ENCODE peak calls at places on chromosomes 6 and 20, in eight cellular contexts. One of them, this sample, is unnamed.

GRCh38 chr6:80553071-80553740 is 446.7 kb downstream of the BCKDHB start:
- DNase-seq in brain microvascular endothelial cell: no peak
- DNase-seq in hypothalamus: no peak
- DNase-seq in NCI-H510A: no peak
- DNase-seq in stimulated activated CD4-positive, alpha-beta T cell treated with anti-CD3 and anti-CD28 coated beads, Interleukin-4, amount 100 ng/mL, for 1 hour: no peak
- DNase-seq in GM10248: no peak
- DNase-seq in naive thymus-derived CD8-positive, alpha-beta T cell: no peak
- DNase-seq in osteocyte: no peak
- DNase-seq in this sample: no peak

GRCh38 chr20:2749951-2750342 is 50.5 kb downstream of the CPXM1 start:
- DNase-seq in NCI-H510A: no peak
- DNase-seq in brain microvascular endothelial cell: no peak
- DNase-seq in stimulated activated CD4-positive, alpha-beta T cell treated with anti-CD3 and anti-CD28 coated beads, Interleukin-4, amount 100 ng/mL, for 1 hour: no peak
- DNase-seq in GM10248: no peak
- DNase-seq in hypothalamus: no peak
- DNase-seq in osteocyte: no peak
- DNase-seq in naive thymus-derived CD8-positive, alpha-beta T cell: no peak
- DNase-seq in this sample: no peak

GRCh38 chr6:153568601-153569000 is 437.5 kb upstream of the RGS17 start:
- DNase-seq in NCI-H510A: no peak
- DNase-seq in osteocyte: no peak
- DNase-seq in stimulated activated CD4-positive, alpha-beta T cell treated with anti-CD3 and anti-CD28 coated beads, Interleukin-4, amount 100 ng/mL, for 1 hour: no peak
- DNase-seq in hypothalamus: no peak
- DNase-seq in naive thymus-derived CD8-positive, alpha-beta T cell: no peak
- DNase-seq in brain microvascular endothelial cell: peak
- DNase-seq in GM10248: no peak
- DNase-seq in this sample: no peak

GRCh38 chr6:92124126-92124525 is 1295.2 kb downstream of the EPHA7 start:
- DNase-seq in NCI-H510A: no peak
- DNase-seq in GM10248: no peak
- DNase-seq in brain microvascular endothelial cell: peak
- DNase-seq in stimulated activated CD4-positive, alpha-beta T cell treated with anti-CD3 and anti-CD28 coated beads, Interleukin-4, amount 100 ng/mL, for 1 hour: no peak
- DNase-seq in naive thymus-derived CD8-positive, alpha-beta T cell: no peak
- DNase-seq in hypothalamus: no peak
- DNase-seq in osteocyte: no peak
- DNase-seq in this sample: no peak

GRCh38 chr6:33452496-33452895 is 1.9 kb upstream of the ZBTB9 start:
- DNase-seq in GM10248: no peak
- DNase-seq in naive thymus-derived CD8-positive, alpha-beta T cell: no peak
- DNase-seq in osteocyte: no peak
- DNase-seq in hypothalamus: no peak
- DNase-seq in brain microvascular endothelial cell: no peak
- DNase-seq in NCI-H510A: no peak
- DNase-seq in stimulated activated CD4-positive, alpha-beta T cell treated with anti-CD3 and anti-CD28 coated beads, Interleukin-4, amount 100 ng/mL, for 1 hour: no peak
- DNase-seq in this sample: no peak

GRCh38 chr6:130202782-130203181 is 20.0 kb downstream of the SAMD3 start:
- DNase-seq in brain microvascular endothelial cell: no peak
- DNase-seq in naive thymus-derived CD8-positive, alpha-beta T cell: no peak
- DNase-seq in osteocyte: no peak
- DNase-seq in hypothalamus: no peak
- DNase-seq in stimulated activated CD4-positive, alpha-beta T cell treated with anti-CD3 and anti-CD28 coated beads, Interleukin-4, amount 100 ng/mL, for 1 hour: peak
- DNase-seq in GM10248: peak
- DNase-seq in NCI-H510A: no peak
- DNase-seq in this sample: no peak

GRCh38 chr6:34657307-34657978 is 39.1 kb downstream of the ILRUN start:
- DNase-seq in stimulated activated CD4-positive, alpha-beta T cell treated with anti-CD3 and anti-CD28 coated beads, Interleukin-4, amount 100 ng/mL, for 1 hour: no peak
- DNase-seq in brain microvascular endothelial cell: peak
- DNase-seq in hypothalamus: peak
- DNase-seq in osteocyte: no peak
- DNase-seq in GM10248: no peak
- DNase-seq in naive thymus-derived CD8-positive, alpha-beta T cell: peak
- DNase-seq in NCI-H510A: no peak
- DNase-seq in this sample: peak

GRCh38 chr20:49132995-49133451 is 55.1 kb downstream of the STAU1 start:
- DNase-seq in stimulated activated CD4-positive, alpha-beta T cell treated with anti-CD3 and anti-CD28 coated beads, Interleukin-4, amount 100 ng/mL, for 1 hour: no peak
- DNase-seq in naive thymus-derived CD8-positive, alpha-beta T cell: peak
- DNase-seq in brain microvascular endothelial cell: peak
- DNase-seq in NCI-H510A: peak
- DNase-seq in hypothalamus: no peak
- DNase-seq in GM10248: peak
- DNase-seq in osteocyte: no peak
- DNase-seq in this sample: peak

GRCh38 chr20:63698739-63699465 is 2.5 kb downstream of the TNFRSF6B start:
- DNase-seq in osteocyte: no peak
- DNase-seq in stimulated activated CD4-positive, alpha-beta T cell treated with anti-CD3 and anti-CD28 coated beads, Interleukin-4, amount 100 ng/mL, for 1 hour: peak
- DNase-seq in naive thymus-derived CD8-positive, alpha-beta T cell: no peak
- DNase-seq in brain microvascular endothelial cell: peak
- DNase-seq in GM10248: peak
- DNase-seq in hypothalamus: no peak
- DNase-seq in NCI-H510A: no peak
- DNase-seq in this sample: no peak

GRCh38 chr6:122962196-122962595 is 33.8 kb upstream of the CLVS2 start:
- DNase-seq in naive thymus-derived CD8-positive, alpha-beta T cell: no peak
- DNase-seq in osteocyte: no peak
- DNase-seq in GM10248: no peak
- DNase-seq in hypothalamus: no peak
- DNase-seq in stimulated activated CD4-positive, alpha-beta T cell treated with anti-CD3 and anti-CD28 coated beads, Interleukin-4, amount 100 ng/mL, for 1 hour: no peak
- DNase-seq in brain microvascular endothelial cell: no peak
- DNase-seq in NCI-H510A: no peak
- DNase-seq in this sample: no peak

GRCh38 chr6:143969077-143969476 is 39.0 kb downstream of the PLAGL1 start:
- DNase-seq in hypothalamus: no peak
- DNase-seq in brain microvascular endothelial cell: no peak
- DNase-seq in GM10248: no peak
- DNase-seq in NCI-H510A: no peak
- DNase-seq in stimulated activated CD4-positive, alpha-beta T cell treated with anti-CD3 and anti-CD28 coated beads, Interleukin-4, amount 100 ng/mL, for 1 hour: no peak
- DNase-seq in osteocyte: no peak
- DNase-seq in naive thymus-derived CD8-positive, alpha-beta T cell: no peak
- DNase-seq in this sample: no peak

GRCh38 chr6:165260462-165260861 is 48.9 kb downstream of the C6orf118 start:
- DNase-seq in naive thymus-derived CD8-positive, alpha-beta T cell: no peak
- DNase-seq in GM10248: no peak
- DNase-seq in NCI-H510A: no peak
- DNase-seq in stimulated activated CD4-positive, alpha-beta T cell treated with anti-CD3 and anti-CD28 coated beads, Interleukin-4, amount 100 ng/mL, for 1 hour: no peak
- DNase-seq in hypothalamus: no peak
- DNase-seq in brain microvascular endothelial cell: no peak
- DNase-seq in osteocyte: no peak
- DNase-seq in this sample: no peak

GRCh38 chr6:154537486-154537885 is 27.0 kb upstream of the CNKSR3 start:
- DNase-seq in osteocyte: no peak
- DNase-seq in hypothalamus: no peak
- DNase-seq in naive thymus-derived CD8-positive, alpha-beta T cell: no peak
- DNase-seq in NCI-H510A: no peak
- DNase-seq in brain microvascular endothelial cell: no peak
- DNase-seq in stimulated activated CD4-positive, alpha-beta T cell treated with anti-CD3 and anti-CD28 coated beads, Interleukin-4, amount 100 ng/mL, for 1 hour: no peak
- DNase-seq in GM10248: no peak
- DNase-seq in this sample: no peak

GRCh38 chr6:84546427-84546914 is 217.9 kb downstream of the TBX18 start:
- DNase-seq in NCI-H510A: no peak
- DNase-seq in GM10248: no peak
- DNase-seq in osteocyte: no peak
- DNase-seq in brain microvascular endothelial cell: no peak
- DNase-seq in hypothalamus: no peak
- DNase-seq in stimulated activated CD4-positive, alpha-beta T cell treated with anti-CD3 and anti-CD28 coated beads, Interleukin-4, amount 100 ng/mL, for 1 hour: no peak
- DNase-seq in naive thymus-derived CD8-positive, alpha-beta T cell: no peak
- DNase-seq in this sample: no peak

GRCh38 chr20:23331450-23331849 is 19.1 kb upstream of the NXT1 start:
- DNase-seq in osteocyte: no peak
- DNase-seq in GM10248: no peak
- DNase-seq in brain microvascular endothelial cell: no peak
- DNase-seq in hypothalamus: no peak
- DNase-seq in naive thymus-derived CD8-positive, alpha-beta T cell: no peak
- DNase-seq in NCI-H510A: no peak
- DNase-seq in stimulated activated CD4-positive, alpha-beta T cell treated with anti-CD3 and anti-CD28 coated beads, Interleukin-4, amount 100 ng/mL, for 1 hour: no peak
- DNase-seq in this sample: no peak

GRCh38 chr20:62714006-62714405 is 5.4 kb downstream of the NTSR1 start:
- DNase-seq in osteocyte: no peak
- DNase-seq in hypothalamus: no peak
- DNase-seq in GM10248: no peak
- DNase-seq in NCI-H510A: no peak
- DNase-seq in stimulated activated CD4-positive, alpha-beta T cell treated with anti-CD3 and anti-CD28 coated beads, Interleukin-4, amount 100 ng/mL, for 1 hour: no peak
- DNase-seq in brain microvascular endothelial cell: no peak
- DNase-seq in naive thymus-derived CD8-positive, alpha-beta T cell: no peak
- DNase-seq in this sample: no peak

GRCh38 chr6:110178626-110179405 is 654 bp downstream of the WASF1 start:
- DNase-seq in brain microvascular endothelial cell: peak
- DNase-seq in NCI-H510A: no peak
- DNase-seq in naive thymus-derived CD8-positive, alpha-beta T cell: peak
- DNase-seq in GM10248: peak
- DNase-seq in hypothalamus: no peak
- DNase-seq in stimulated activated CD4-positive, alpha-beta T cell treated with anti-CD3 and anti-CD28 coated beads, Interleukin-4, amount 100 ng/mL, for 1 hour: peak
- DNase-seq in osteocyte: peak
- DNase-seq in this sample: peak

GRCh38 chr6:151747890-151748289 is 59.6 kb upstream of the ESR1 start:
- DNase-seq in GM10248: no peak
- DNase-seq in NCI-H510A: no peak
- DNase-seq in naive thymus-derived CD8-positive, alpha-beta T cell: no peak
- DNase-seq in hypothalamus: no peak
- DNase-seq in brain microvascular endothelial cell: peak
- DNase-seq in osteocyte: no peak
- DNase-seq in stimulated activated CD4-positive, alpha-beta T cell treated with anti-CD3 and anti-CD28 coated beads, Interleukin-4, amount 100 ng/mL, for 1 hour: no peak
- DNase-seq in this sample: no peak

GRCh38 chr20:17835240-17835940 is 133.2 kb downstream of the SNX5 start:
- DNase-seq in brain microvascular endothelial cell: peak
- DNase-seq in NCI-H510A: no peak
- DNase-seq in hypothalamus: no peak
- DNase-seq in GM10248: no peak
- DNase-seq in naive thymus-derived CD8-positive, alpha-beta T cell: no peak
- DNase-seq in osteocyte: no peak
- DNase-seq in stimulated activated CD4-positive, alpha-beta T cell treated with anti-CD3 and anti-CD28 coated beads, Interleukin-4, amount 100 ng/mL, for 1 hour: no peak
- DNase-seq in this sample: no peak

GRCh38 chr20:31861346-31862156 is 8.8 kb downstream of the DUSP15 start:
- DNase-seq in stimulated activated CD4-positive, alpha-beta T cell treated with anti-CD3 and anti-CD28 coated beads, Interleukin-4, amount 100 ng/mL, for 1 hour: peak
- DNase-seq in NCI-H510A: peak
- DNase-seq in GM10248: peak
- DNase-seq in osteocyte: no peak
- DNase-seq in hypothalamus: no peak
- DNase-seq in brain microvascular endothelial cell: no peak
- DNase-seq in naive thymus-derived CD8-positive, alpha-beta T cell: peak
- DNase-seq in this sample: peak

GRCh38 chr6:85272973-85273372 is 176.9 kb upstream of the NT5E start:
- DNase-seq in osteocyte: no peak
- DNase-seq in naive thymus-derived CD8-positive, alpha-beta T cell: no peak
- DNase-seq in stimulated activated CD4-positive, alpha-beta T cell treated with anti-CD3 and anti-CD28 coated beads, Interleukin-4, amount 100 ng/mL, for 1 hour: no peak
- DNase-seq in hypothalamus: no peak
- DNase-seq in GM10248: no peak
- DNase-seq in brain microvascular endothelial cell: no peak
- DNase-seq in NCI-H510A: no peak
- DNase-seq in this sample: no peak

GRCh38 chr6:157447735-157448134 is 66.7 kb downstream of the ZDHHC14 start:
- DNase-seq in stimulated activated CD4-positive, alpha-beta T cell treated with anti-CD3 and anti-CD28 coated beads, Interleukin-4, amount 100 ng/mL, for 1 hour: no peak
- DNase-seq in brain microvascular endothelial cell: no peak
- DNase-seq in osteocyte: no peak
- DNase-seq in hypothalamus: no peak
- DNase-seq in naive thymus-derived CD8-positive, alpha-beta T cell: no peak
- DNase-seq in GM10248: no peak
- DNase-seq in NCI-H510A: no peak
- DNase-seq in this sample: no peak

GRCh38 chr6:93021235-93021909 is 398.0 kb downstream of the EPHA7 start:
- DNase-seq in GM10248: no peak
- DNase-seq in stimulated activated CD4-positive, alpha-beta T cell treated with anti-CD3 and anti-CD28 coated beads, Interleukin-4, amount 100 ng/mL, for 1 hour: no peak
- DNase-seq in osteocyte: no peak
- DNase-seq in NCI-H510A: no peak
- DNase-seq in brain microvascular endothelial cell: no peak
- DNase-seq in naive thymus-derived CD8-positive, alpha-beta T cell: no peak
- DNase-seq in hypothalamus: no peak
- DNase-seq in this sample: no peak